ENCODE peak calls at places on chromosomes 2 and 18, in seven cellular contexts. One of them, this sample, is unnamed.

GRCh38 chr2:106104332-106105062 is 89.6 kb downstream of the UXS1 start:
- DNase-seq in stomach: peak; percentile 74
- DNase-seq in mammary epithelial cell: peak; percentile 46
- DNase-seq in upper lobe of right lung: no peak
- DNase-seq in Peyer's patch: peak; percentile 87
- DNase-seq in tibial nerve: peak; percentile 69
- DNase-seq in GM23248: peak; percentile 70
- DNase-seq in this sample: no peak

GRCh38 chr2:96393989-96394761 is 58.6 kb downstream of the NCAPH start:
- DNase-seq in stomach: no peak
- DNase-seq in mammary epithelial cell: no peak
- DNase-seq in upper lobe of right lung: peak; percentile 2
- DNase-seq in Peyer's patch: no peak
- DNase-seq in tibial nerve: no peak
- DNase-seq in GM23248: no peak
- DNase-seq in this sample: no peak

GRCh38 chr2:174697267-174697666 is 67.0 kb downstream of the CHRNA1 start:
- DNase-seq in stomach: peak; percentile 51
- DNase-seq in mammary epithelial cell: peak; percentile 40
- DNase-seq in upper lobe of right lung: no peak
- DNase-seq in Peyer's patch: peak; percentile 82
- DNase-seq in tibial nerve: peak; percentile 43
- DNase-seq in GM23248: peak; percentile 78
- DNase-seq in this sample: peak; percentile 66

GRCh38 chr2:220628252-220628651 is 943.9 kb downstream of the EPHA4 start:
- DNase-seq in stomach: no peak
- DNase-seq in mammary epithelial cell: no peak
- DNase-seq in upper lobe of right lung: no peak
- DNase-seq in Peyer's patch: no peak
- DNase-seq in tibial nerve: no peak
- DNase-seq in GM23248: peak; percentile 12
- DNase-seq in this sample: no peak

GRCh38 chr2:136238552-136239346 is 120.8 kb upstream of the CXCR4 start:
- DNase-seq in stomach: no peak
- DNase-seq in mammary epithelial cell: peak; percentile 54
- DNase-seq in upper lobe of right lung: no peak
- DNase-seq in Peyer's patch: peak; percentile 76
- DNase-seq in tibial nerve: peak; percentile 40
- DNase-seq in GM23248: peak; percentile 64
- DNase-seq in this sample: no peak

GRCh38 chr2:143686585-143687164 is 557.5 kb downstream of the ARHGAP15 start:
- DNase-seq in stomach: no peak
- DNase-seq in mammary epithelial cell: peak; percentile 16
- DNase-seq in upper lobe of right lung: no peak
- DNase-seq in Peyer's patch: no peak
- DNase-seq in tibial nerve: peak; percentile 20
- DNase-seq in GM23248: peak; percentile 60
- DNase-seq in this sample: no peak

GRCh38 chr2:104845552-104845931 is 8.4 kb upstream of the POU3F3 start:
- DNase-seq in stomach: no peak
- DNase-seq in mammary epithelial cell: no peak
- DNase-seq in upper lobe of right lung: no peak
- DNase-seq in Peyer's patch: no peak
- DNase-seq in tibial nerve: no peak
- DNase-seq in GM23248: no peak
- DNase-seq in this sample: no peak

GRCh38 chr18:80109676-80110078 is 615 bp downstream of the ADNP2 start:
- DNase-seq in stomach: peak; percentile 30
- DNase-seq in mammary epithelial cell: peak; percentile 50
- DNase-seq in upper lobe of right lung: no peak
- DNase-seq in Peyer's patch: peak; percentile 57
- DNase-seq in tibial nerve: no peak
- DNase-seq in GM23248: peak; percentile 73
- DNase-seq in this sample: peak; percentile 53

GRCh38 chr18:21703241-21703820 is 1.2 kb downstream of the ABHD3 start:
- DNase-seq in stomach: peak; percentile 34
- DNase-seq in mammary epithelial cell: peak; percentile 65
- DNase-seq in upper lobe of right lung: no peak
- DNase-seq in Peyer's patch: peak; percentile 59
- DNase-seq in tibial nerve: no peak
- DNase-seq in GM23248: no peak
- DNase-seq in this sample: no peak

GRCh38 chr2:202098336-202098735 is 25.3 kb downstream of the KIAA2012 start:
- DNase-seq in stomach: no peak
- DNase-seq in mammary epithelial cell: peak; percentile 18
- DNase-seq in upper lobe of right lung: no peak
- DNase-seq in Peyer's patch: no peak
- DNase-seq in tibial nerve: no peak
- DNase-seq in GM23248: no peak
- DNase-seq in this sample: no peak

GRCh38 chr2:168194784-168195522 is 52.4 kb downstream of the STK39 start:
- DNase-seq in stomach: no peak
- DNase-seq in mammary epithelial cell: no peak
- DNase-seq in upper lobe of right lung: no peak
- DNase-seq in Peyer's patch: no peak
- DNase-seq in tibial nerve: no peak
- DNase-seq in GM23248: peak; percentile 82
- DNase-seq in this sample: no peak

GRCh38 chr2:58131191-58132011 is 84.8 kb downstream of the VRK2 start:
- DNase-seq in stomach: no peak
- DNase-seq in mammary epithelial cell: no peak
- DNase-seq in upper lobe of right lung: no peak
- DNase-seq in Peyer's patch: no peak
- DNase-seq in tibial nerve: peak; percentile 25
- DNase-seq in GM23248: peak; percentile 38
- DNase-seq in this sample: no peak

GRCh38 chr2:97911210-97911921 is 84.4 kb downstream of the TMEM131 start:
- DNase-seq in stomach: no peak
- DNase-seq in mammary epithelial cell: peak; percentile 58
- DNase-seq in upper lobe of right lung: no peak
- DNase-seq in Peyer's patch: no peak
- DNase-seq in tibial nerve: no peak
- DNase-seq in GM23248: peak; percentile 55
- DNase-seq in this sample: no peak

GRCh38 chr2:746697-747096 is 69.5 kb upstream of the TMEM18 start:
- DNase-seq in stomach: no peak
- DNase-seq in mammary epithelial cell: no peak
- DNase-seq in upper lobe of right lung: no peak
- DNase-seq in Peyer's patch: no peak
- DNase-seq in tibial nerve: no peak
- DNase-seq in GM23248: no peak
- DNase-seq in this sample: no peak

GRCh38 chr2:12617853-12618252 is 98.9 kb upstream of the TRIB2 start:
- DNase-seq in stomach: peak; percentile 34
- DNase-seq in mammary epithelial cell: no peak
- DNase-seq in upper lobe of right lung: no peak
- DNase-seq in Peyer's patch: no peak
- DNase-seq in tibial nerve: no peak
- DNase-seq in GM23248: no peak
- DNase-seq in this sample: no peak

GRCh38 chr2:112026509-112026908 is 28.6 kb upstream of the TMEM87B start:
- DNase-seq in stomach: no peak
- DNase-seq in mammary epithelial cell: no peak
- DNase-seq in upper lobe of right lung: no peak
- DNase-seq in Peyer's patch: no peak
- DNase-seq in tibial nerve: no peak
- DNase-seq in GM23248: no peak
- DNase-seq in this sample: no peak

GRCh38 chr2:194380011-194380410 is 1277.0 kb upstream of the SLC39A10 start:
- DNase-seq in stomach: no peak
- DNase-seq in mammary epithelial cell: no peak
- DNase-seq in upper lobe of right lung: no peak
- DNase-seq in Peyer's patch: no peak
- DNase-seq in tibial nerve: no peak
- DNase-seq in GM23248: no peak
- DNase-seq in this sample: no peak

GRCh38 chr2:6694555-6694954 is 171.2 kb downstream of the CMPK2 start:
- DNase-seq in stomach: no peak
- DNase-seq in mammary epithelial cell: no peak
- DNase-seq in upper lobe of right lung: no peak
- DNase-seq in Peyer's patch: no peak
- DNase-seq in tibial nerve: no peak
- DNase-seq in GM23248: no peak
- DNase-seq in this sample: no peak

GRCh38 chr2:218010116-218010837 is 7.5 kb upstream of the TNS1 start:
- DNase-seq in stomach: peak; percentile 65
- DNase-seq in mammary epithelial cell: peak; percentile 19
- DNase-seq in upper lobe of right lung: peak; percentile 76
- DNase-seq in Peyer's patch: peak; percentile 58
- DNase-seq in tibial nerve: no peak
- DNase-seq in GM23248: peak; percentile 78
- DNase-seq in this sample: no peak

GRCh38 chr2:238728322-238729260 is 119.3 kb upstream of the TWIST2 start:
- DNase-seq in stomach: no peak
- DNase-seq in mammary epithelial cell: peak; percentile 39
- DNase-seq in upper lobe of right lung: no peak
- DNase-seq in Peyer's patch: no peak
- DNase-seq in tibial nerve: peak; percentile 25
- DNase-seq in GM23248: peak; percentile 94
- DNase-seq in this sample: no peak

DNA sequence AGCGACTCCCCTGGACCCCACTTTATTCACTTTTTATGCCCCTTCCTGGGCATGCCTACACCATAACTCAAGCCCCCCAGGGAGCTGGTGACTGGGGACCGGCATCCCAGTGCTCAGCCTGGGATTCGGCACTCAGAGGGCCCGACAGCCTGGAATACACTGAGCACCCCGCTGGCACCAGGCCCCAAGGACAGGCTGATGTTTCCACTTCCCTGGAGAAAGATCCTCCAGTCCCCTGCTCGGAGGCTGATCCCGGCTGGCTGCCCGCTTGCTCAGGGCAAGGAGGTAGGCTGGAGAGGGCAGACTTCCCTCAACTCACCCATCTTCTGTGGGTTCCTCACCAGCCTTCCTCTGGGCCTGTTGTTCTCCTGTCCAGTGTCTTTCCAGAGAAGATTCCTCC is 36.6 kb downstream of the ODC1 start:
- DNase-seq in stomach: no peak
- DNase-seq in mammary epithelial cell: no peak
- DNase-seq in upper lobe of right lung: no peak
- DNase-seq in Peyer's patch: no peak
- DNase-seq in tibial nerve: no peak
- DNase-seq in GM23248: no peak
- DNase-seq in this sample: no peak
- H3K4me1 ChIP-seq in stomach: peaks cover 60% of the 10 kb centered on the region
- H3K4me1 ChIP-seq in mammary epithelial cell: peaks cover 59% of the 10 kb centered on the region
- H3K4me1 ChIP-seq in upper lobe of right lung: peaks cover 31% of the 10 kb centered on the region
- H3K4me1 ChIP-seq in Peyer's patch: peaks cover 57% of the 10 kb centered on the region
- H3K4me1 ChIP-seq in tibial nerve: no peaks in the 10 kb centered on the region
- H3K4me1 ChIP-seq in GM23248: peaks cover 27% of the 10 kb centered on the region
- H3K4me1 ChIP-seq in this sample: peaks cover 36% of the 10 kb centered on the region

DNA sequence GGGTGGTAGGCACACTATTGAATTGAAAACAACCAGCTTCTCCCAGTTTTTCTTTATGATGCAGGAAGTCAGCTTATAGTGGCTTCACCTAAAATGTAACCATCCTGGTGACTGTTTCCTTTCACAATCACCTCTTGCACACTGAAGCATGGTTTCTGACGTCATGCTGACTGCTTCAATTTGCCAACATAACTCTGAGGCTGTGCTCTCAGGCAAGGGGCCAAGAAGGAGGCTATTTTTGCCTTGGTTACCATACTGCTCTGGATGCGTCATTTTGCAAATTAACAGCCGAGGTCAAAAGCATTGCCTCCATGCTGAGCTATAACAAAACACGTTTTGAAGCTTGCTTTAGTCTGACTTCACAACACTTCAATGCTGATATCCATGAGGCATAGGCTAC is 397.8 kb downstream of the METTL4 start:
- DNase-seq in stomach: peak; percentile 41
- DNase-seq in mammary epithelial cell: peak; percentile 76
- DNase-seq in upper lobe of right lung: no peak
- DNase-seq in Peyer's patch: no peak
- DNase-seq in tibial nerve: no peak
- DNase-seq in GM23248: peak; percentile 55
- DNase-seq in this sample: no peak
- H3K4me1 ChIP-seq in stomach: no peaks in the 10 kb centered on the region
- H3K4me1 ChIP-seq in mammary epithelial cell: no peaks in the 10 kb centered on the region
- H3K4me1 ChIP-seq in upper lobe of right lung: no peaks in the 10 kb centered on the region
- H3K4me1 ChIP-seq in Peyer's patch: no peaks in the 10 kb centered on the region
- H3K4me1 ChIP-seq in tibial nerve: no peaks in the 10 kb centered on the region
- H3K4me1 ChIP-seq in GM23248: no peaks in the 10 kb centered on the region
- H3K4me1 ChIP-seq in this sample: no peaks in the 10 kb centered on the region

GRCh38 chr2:121505005-121505404 is 25.7 kb upstream of the RNU4ATAC start:
- DNase-seq in stomach: no peak
- DNase-seq in mammary epithelial cell: peak; percentile 99
- DNase-seq in upper lobe of right lung: no peak
- DNase-seq in Peyer's patch: no peak
- DNase-seq in tibial nerve: no peak
- DNase-seq in GM23248: peak; percentile 92
- DNase-seq in this sample: no peak
- H3K4me1 ChIP-seq in stomach: peaks cover 12% of the 10 kb centered on the region
- H3K4me1 ChIP-seq in mammary epithelial cell: peaks cover 55% of the 10 kb centered on the region
- H3K4me1 ChIP-seq in upper lobe of right lung: no peaks in the 10 kb centered on the region
- H3K4me1 ChIP-seq in Peyer's patch: no peaks in the 10 kb centered on the region
- H3K4me1 ChIP-seq in tibial nerve: no peaks in the 10 kb centered on the region
- H3K4me1 ChIP-seq in GM23248: peaks cover 59% of the 10 kb centered on the region
- H3K4me1 ChIP-seq in this sample: no peaks in the 10 kb centered on the region

DNA sequence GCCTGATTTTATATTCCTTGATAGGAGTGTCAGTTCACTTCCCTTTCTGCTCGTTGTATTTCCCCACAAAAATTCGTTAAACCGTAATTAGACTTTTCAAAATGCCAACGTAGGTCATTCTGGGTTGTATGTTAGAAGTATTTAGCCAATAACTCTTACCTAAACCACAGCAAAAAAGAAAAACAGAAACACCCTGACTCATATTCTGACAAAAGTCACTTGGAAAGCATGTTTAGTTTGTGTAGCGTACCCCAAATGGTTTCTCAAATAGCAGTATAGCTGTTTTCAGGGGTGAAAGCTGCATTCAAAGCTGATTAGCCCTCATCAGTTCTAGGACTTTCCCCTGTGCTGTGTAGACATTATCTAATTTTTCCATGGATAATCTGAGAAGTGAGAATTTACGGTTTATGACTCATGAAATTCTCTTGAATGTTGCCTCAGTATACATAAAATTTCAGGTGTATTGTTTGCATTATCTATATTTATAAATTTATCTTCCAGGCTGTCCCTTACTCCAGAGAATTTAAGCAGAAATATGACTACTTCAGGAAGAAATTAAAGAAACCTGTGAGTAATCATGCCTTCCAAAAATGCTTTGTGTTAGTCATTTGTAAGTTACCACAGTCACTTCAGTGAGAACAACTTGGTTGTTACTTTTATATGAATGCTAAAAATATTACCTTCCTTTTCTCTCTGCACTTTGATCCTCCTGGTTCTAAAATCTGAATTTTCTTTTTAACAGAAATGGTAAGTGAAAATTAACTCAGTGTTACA is 264.9 kb downstream of the ALPK2 start:
- DNase-seq in stomach: no peak
- DNase-seq in mammary epithelial cell: peak; percentile 60
- DNase-seq in upper lobe of right lung: no peak
- DNase-seq in Peyer's patch: no peak
- DNase-seq in tibial nerve: no peak
- DNase-seq in GM23248: peak; percentile 86
- DNase-seq in this sample: no peak
- H3K4me1 ChIP-seq in stomach: peaks cover 4% of the 10 kb centered on the region
- H3K4me1 ChIP-seq in mammary epithelial cell: peaks cover 41% of the 10 kb centered on the region
- H3K4me1 ChIP-seq in upper lobe of right lung: peaks cover 20% of the 10 kb centered on the region
- H3K4me1 ChIP-seq in Peyer's patch: no peaks in the 10 kb centered on the region
- H3K4me1 ChIP-seq in tibial nerve: no peaks in the 10 kb centered on the region
- H3K4me1 ChIP-seq in GM23248: peaks cover 44% of the 10 kb centered on the region
- H3K4me1 ChIP-seq in this sample: peaks cover 4% of the 10 kb centered on the region

This sample was measured in right lobe of liver.